ENCODE peak calls at places on chromosomes 11 and 22, in ten cellular contexts. S is RCC 7860; U is tibial nerve; I is BE2C; W is neuronal stem cell; G is lower lobe of right lung; T is heart left ventricle; M is colonic mucosa; F is cerebellar nuclear complex; P is stimulated activated CD8-positive, alpha-beta memory T cell treated with anti-CD3 and anti-CD28 coated beads, Interleukin-15, amount 100 ng/mL, for 24 hours. O is an unnamed sample.

GRCh38 chr11:117465236-117465997 is 137.8 kb downstream of the CEP164 start:
- DNase-seq in I (no peak), G (no peak), S (no peak), F (no peak), W (no peak), T (no peak), P (no peak), U (no peak), M (no peak), O (no peak)

GRCh38 chr22:38243007-38243775 is 29.6 kb downstream of the TMEM184B start:
- DNase-seq in S (no peak), W (no peak), P (no peak), M (peak), G (no peak), T (peak), F (no peak), I (peak), U (no peak), O (no peak)

GRCh38 chr11:10943968-10944367 is 86.1 kb upstream of the ZBED5 start:
- DNase-seq in S (no peak), U (no peak), G (no peak), I (no peak), F (no peak), P (no peak), T (no peak), W (no peak), M (no peak), O (no peak)

GRCh38 chr11:47083913-47084312 is 92.8 kb downstream of the ARFGAP2 start:
- DNase-seq in G (no peak), U (no peak), P (no peak), S (no peak), W (no peak), T (no peak), F (no peak), M (no peak), I (no peak), O (no peak)

GRCh38 chr22:38788016-38788415 is 5.9 kb downstream of the DNAL4 start:
- DNase-seq in S (no peak), I (peak), U (no peak), M (no peak), T (no peak), W (no peak), F (no peak), G (no peak), P (no peak), O (no peak)

GRCh38 chr11:66388746-66389386 is 17.3 kb upstream of the SLC29A2 start:
- DNase-seq in I (peak), P (no peak), M (peak), G (peak), F (no peak), T (no peak), S (peak), W (peak), U (peak), O (peak)

GRCh38 chr11:78973833-78974232 is 399.2 kb upstream of the NARS2 start:
- DNase-seq in W (no peak), I (no peak), S (no peak), G (no peak), U (no peak), P (no peak), M (no peak), T (no peak), F (no peak), O (no peak)

GRCh38 chr22:29635734-29636357 is 32.4 kb downstream of the NF2 start:
- DNase-seq in F (no peak), P (no peak), G (no peak), S (peak), U (no peak), T (no peak), W (no peak), I (peak), M (no peak), O (no peak)

GRCh38 chr11:116224154-116224888 is 548.5 kb downstream of the BUD13 start:
- DNase-seq in G (no peak), U (peak), I (peak), M (peak), W (peak), S (no peak), T (peak), P (peak), F (peak), O (peak)

GRCh38 chr11:2446590-2447252 is 1.9 kb downstream of the KCNQ1 start:
- DNase-seq in U (no peak), M (peak), T (no peak), F (no peak), G (peak), W (no peak), I (no peak), P (no peak), S (no peak), O (no peak)

GRCh38 chr11:131137046-131137445 is 220.8 kb upstream of the SNX19 start:
- DNase-seq in P (no peak), U (no peak), T (no peak), F (no peak), W (no peak), S (no peak), G (no peak), I (no peak), M (no peak), O (no peak)

GRCh38 chr22:46453006-46453828 is 84.2 kb downstream of the CELSR1 start:
- DNase-seq in M (no peak), W (no peak), G (no peak), S (no peak), F (no peak), P (no peak), U (no peak), T (no peak), I (no peak), O (no peak)